ENCODE peak calls at places on chromosomes 4 and X, in four cellular contexts. P is K562, A is IMR-90, B is GM12878. L is an unnamed sample.

GRCh38 chr4:2791518-2792395 is 1.1 kb upstream of the SH3BP2 start:
- DNase-seq in A (no peak), B (no peak), P (no peak), L (no peak)

GRCh38 chr4:132332932-132333722 is 816.0 kb upstream of the PCDH10 start:
- DNase-seq in P (peak; percentile 6), A (no peak), B (no peak), L (peak; percentile 8)

GRCh38 chr4:139763205-139763604 is 97.6 kb downstream of the MGST2 start:
- DNase-seq in B (no peak), A (no peak), P (no peak), L (no peak)

GRCh38 chrX:119622356-119623232 is 16.4 kb upstream of the NKRF start:
- DNase-seq in P (no peak), B (no peak), A (peak; percentile 79), L (peak; percentile 93)

GRCh38 chr4:34861661-34862060 is 1382.7 kb downstream of the ARAP2 start:
- DNase-seq in P (no peak), B (no peak), A (no peak), L (no peak)

GRCh38 chr4:43776371-43776770 is 672.2 kb downstream of the KCTD8 start:
- DNase-seq in B (no peak), P (no peak), A (peak; percentile 1), L (peak; percentile 24)

GRCh38 chr4:98319021-98319420 is 57.8 kb downstream of the RAP1GDS1 start:
- DNase-seq in P (no peak), A (no peak), B (no peak), L (no peak)

GRCh38 chr4:7351014-7351413 is 83.7 kb downstream of the PSAPL1 start:
- DNase-seq in P (no peak), A (no peak), B (no peak), L (no peak)

GRCh38 chrX:120664081-120664480 is 34.2 kb upstream of the C1GALT1C1 start:
- DNase-seq in B (no peak), A (peak; percentile 13), P (peak; percentile 16), L (peak; percentile 46)
- TF ChIP-seq CTCF in B (no peak), A (peak; percentile 40), P (peak; percentile 24), L (no peak)

GRCh38 chr4:72118017-72118416 is 86.2 kb downstream of the NPFFR2 start:
- DNase-seq in B (no peak), P (no peak), A (no peak), L (no peak)

DNA sequence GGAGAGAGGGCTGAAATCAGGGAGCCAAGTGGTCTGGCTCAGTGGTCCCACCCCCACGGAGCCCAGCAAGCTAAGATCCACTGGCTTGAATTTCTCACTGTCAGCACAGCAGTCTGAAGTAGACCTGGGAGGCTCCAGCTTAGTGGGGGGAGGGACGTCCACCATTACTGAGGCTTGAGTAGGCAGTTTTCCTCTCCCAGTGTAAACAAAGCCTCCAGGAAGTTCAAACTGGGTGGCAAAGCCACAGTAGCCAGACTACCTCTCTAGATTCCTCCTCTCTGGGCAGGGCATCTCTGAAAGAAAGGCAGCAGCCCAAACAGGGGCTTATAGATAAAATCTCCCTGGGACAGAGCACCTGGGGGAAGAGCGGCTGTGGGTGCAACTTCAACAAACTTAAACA is 88.1 kb downstream of the NPFFR2 start:
- DNase-seq in P (no peak), B (no peak), A (no peak), L (no peak)
- TF ChIP-seq FOS in P (no peak), B (no peak), A (no peak), L (no peak)

DNA sequence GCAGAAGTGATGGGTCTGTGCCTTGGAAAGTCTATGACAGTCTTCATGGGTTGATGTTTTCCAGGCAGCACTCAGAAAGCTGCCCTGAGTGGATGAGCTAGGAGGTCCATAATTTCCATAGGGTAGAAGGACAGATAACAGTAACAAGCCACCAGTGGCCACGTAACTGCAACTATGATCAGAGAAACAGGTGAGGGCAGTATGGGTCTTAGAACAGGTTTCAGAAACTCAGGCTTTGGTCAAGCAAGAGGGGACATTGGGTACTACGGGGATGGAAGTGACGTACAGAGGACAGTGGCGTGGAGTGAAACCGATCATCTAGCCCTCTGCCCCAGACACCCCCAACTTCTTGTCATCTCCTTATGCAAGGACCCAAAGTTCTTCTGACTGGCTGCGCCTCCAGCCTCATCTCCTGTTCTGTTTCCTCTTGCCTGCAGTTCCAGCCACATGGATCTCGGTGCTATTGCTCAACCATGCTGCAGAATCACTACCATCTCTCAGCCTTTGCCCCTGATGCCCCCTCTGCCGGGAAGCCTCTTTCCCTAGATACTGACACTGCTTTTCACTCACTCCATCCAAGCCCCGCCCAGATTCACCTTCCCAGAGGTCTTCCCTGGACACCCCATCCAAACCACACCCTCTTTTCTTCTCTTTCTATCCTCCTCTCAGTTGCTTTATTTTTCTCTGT is 123.4 kb downstream of the MFAP3L start:
- DNase-seq in A (no peak), B (no peak), P (peak; percentile 6), L (no peak)
- TF ChIP-seq CTCF in A (no peak), B (no peak), P (no peak), L (no peak)

DNA sequence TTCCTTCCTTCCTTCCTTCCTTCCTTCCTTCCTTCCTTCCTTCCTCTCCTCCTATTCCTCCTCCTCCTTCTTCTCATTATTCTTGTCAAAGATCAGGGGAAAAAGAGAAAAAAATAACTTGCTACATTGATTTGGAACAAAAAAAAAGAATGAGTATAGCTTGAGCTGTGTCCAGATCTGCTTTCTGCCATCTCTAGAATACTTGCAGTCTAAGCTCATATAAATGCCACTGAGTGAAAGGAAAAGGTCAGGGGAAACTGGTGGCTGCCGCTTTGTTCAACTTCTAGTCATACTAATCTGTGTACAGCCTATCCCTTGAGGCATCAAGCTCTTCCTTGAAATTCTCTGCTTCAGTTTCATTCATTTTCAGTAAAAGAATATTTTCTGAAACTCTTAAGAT is 28.3 kb upstream of the EPHA5 start:
- DNase-seq in P (no peak), B (no peak), A (no peak), L (no peak)
- TF ChIP-seq FOS in P (no peak), B (no peak), A (no peak), L (no peak)

L was measured in endothelial cell of umbilical vein.